ENCODE peak calls at places on chromosomes 13 and 19, in four cellular contexts. Q is NCI-H1105 treated with DMSO at 0.1 percent for 48 hours; D is stimulated activated CD8-positive, alpha-beta memory T cell treated with anti-CD3 and anti-CD28 coated beads, Interleukin-7, amount 100 ng/mL, for 1 hour; Y is astrocyte. J is an unnamed sample.

GRCh38 chr19:38733493-38734175 is 10.6 kb downstream of the CAPN12 start:
- DNase-seq in D (no peak), Q (no peak), Y (no peak), J (no peak)

GRCh38 chr13:73849292-73849691 is 284.9 kb downstream of the KLF12 start:
- DNase-seq in Y (peak), Q (no peak), D (no peak), J (no peak)

GRCh38 chr19:56312787-56313343 is 1.8 kb downstream of the ZSCAN5A start:
- DNase-seq in D (no peak), Q (no peak), Y (no peak), J (no peak)

GRCh38 chr19:11067356-11068113 is 21.7 kb upstream of the LDLR start:
- DNase-seq in Y (no peak), Q (no peak), D (no peak), J (no peak)

GRCh38 chr13:53075356-53076041 is 46.9 kb downstream of the OLFM4 start:
- DNase-seq in D (no peak), Y (no peak), Q (no peak), J (no peak)

GRCh38 chr13:99415851-99416331 is 85.4 kb upstream of the TM9SF2 start:
- DNase-seq in Y (no peak), D (no peak), Q (no peak), J (no peak)

GRCh38 chr13:73913043-73913740 is 221.0 kb downstream of the KLF12 start:
- DNase-seq in Y (peak), Q (no peak), D (no peak), J (no peak)

GRCh38 chr19:50890422-50891252 is 17.4 kb downstream of the KLK2 start:
- DNase-seq in Y (peak), Q (no peak), D (no peak), J (no peak)

GRCh38 chr19:1223018-1223855 is 14.6 kb downstream of the CBARP start:
- DNase-seq in D (no peak), Q (no peak), Y (no peak), J (no peak)

GRCh38 chr13:114174529-114174941 is 4.5 kb upstream of the CFAP97D2 start:
- DNase-seq in Q (no peak), D (no peak), Y (no peak), J (no peak)

GRCh38 chr13:51704399-51705306 is 99.3 kb downstream of the DHRS12 start:
- DNase-seq in Q (no peak), Y (no peak), D (no peak), J (no peak)

GRCh38 chr19:46471116-46471733 is at the start of gene PNMA8A:
- DNase-seq in Y (peak), D (no peak), Q (peak), J (no peak)

J was measured in GOT3.